ENCODE peak calls at places on chromosomes 2 and 18, in nine cellular contexts. Z is GOT3; O is stimulated activated CD4-positive, alpha-beta T cell treated with anti-CD3 and anti-CD28 coated beads, Interleukin-4, amount 100 ng/mL, for 4 hours; H is SW 1271; D is WTC11; N is NT2/D1; Q is iris pigment epithelial cell; K is omental fat pad; X is C1 segment of cervical spinal cord. I is an unnamed sample.

GRCh38 chr2:28101123-28101522 is 210.6 kb downstream of the BABAM2 start:
- DNase-seq in Z (no peak), H (no peak), Q (no peak), D (no peak), X (no peak), K (no peak), N (no peak), O (no peak), I (no peak)

GRCh38 chr2:234823877-234824376 is 127.9 kb upstream of the SH3BP4 start:
- DNase-seq in Q (peak; percentile 90), D (no peak), K (no peak), N (no peak), O (no peak), H (no peak), Z (peak; percentile 16), X (no peak), I (no peak)

GRCh38 chr2:196849895-196850294 is 40.7 kb upstream of the C2orf66 start:
- DNase-seq in K (no peak), O (no peak), N (no peak), Z (no peak), D (no peak), X (no peak), Q (peak; percentile 48), H (peak; percentile 5), I (no peak)

GRCh38 chr2:120432976-120433815 is 87.3 kb downstream of the INHBB start:
- DNase-seq in H (no peak), Z (no peak), K (no peak), Q (no peak), N (no peak), X (no peak), D (no peak), O (no peak), I (peak; percentile 66)

GRCh38 chr2:233439191-233439590 is 84.9 kb downstream of the DGKD start:
- DNase-seq in Q (peak; percentile 36), H (no peak), O (no peak), Z (no peak), X (no peak), D (no peak), K (no peak), N (no peak), I (peak; percentile 56)

GRCh38 chr2:189204322-189204941 is 24.9 kb upstream of the COL5A2 start:
- DNase-seq in Z (no peak), O (no peak), Q (peak; percentile 71), D (no peak), N (no peak), K (no peak), H (no peak), X (no peak), I (no peak)

GRCh38 chr2:72757177-72757775 is 68.6 kb downstream of the EXOC6B start:
- DNase-seq in D (no peak), X (no peak), Z (no peak), K (no peak), O (no peak), H (no peak), Q (peak; percentile 89), N (no peak), I (no peak)

GRCh38 chr18:3998698-3999333 is 456.3 kb downstream of the DLGAP1 start:
- DNase-seq in X (no peak), K (no peak), O (no peak), N (no peak), Q (peak; percentile 44), H (no peak), D (no peak), Z (no peak), I (no peak)

GRCh38 chr2:239425496-239426098 is 24.8 kb upstream of the HDAC4 start:
- DNase-seq in O (no peak), X (no peak), D (no peak), H (no peak), K (no peak), Q (no peak), N (no peak), Z (no peak), I (no peak)

GRCh38 chr18:22848618-22849017 is 84.5 kb upstream of the RBBP8 start:
- DNase-seq in N (no peak), K (no peak), D (no peak), Z (no peak), Q (peak; percentile 91), X (no peak), H (no peak), O (no peak), I (no peak)

GRCh38 chr2:48450936-48451602 is 78.9 kb upstream of the STON1 start:
- DNase-seq in Q (no peak), N (no peak), O (no peak), X (no peak), D (no peak), H (no peak), Z (no peak), K (no peak), I (no peak)

GRCh38 chr18:37537868-37538525 is 27.6 kb downstream of the CELF4 start:
- DNase-seq in N (no peak), Z (no peak), Q (peak; percentile 51), X (peak; percentile 35), O (no peak), D (peak; percentile 94), K (peak; percentile 60), H (no peak), I (peak; percentile 85)

I was measured in spleen.